ENCODE peak calls at places on chromosomes 2 and 18, in seven cellular contexts. F, R, V, D, I, C and Y are unnamed samples.

GRCh38 chr2:232292395-232293154 is 86.0 kb upstream of the ALPP start:
- DNase-seq in F (peak; percentile 54), R (peak; percentile 66), V (peak; percentile 65), D (peak; percentile 70), I (peak; percentile 30), C (peak; percentile 28), Y (peak; percentile 84)

GRCh38 chr2:188734688-188735087 is 239.5 kb upstream of the COL3A1 start:
- DNase-seq in F (peak; percentile 14), R (no peak), V (peak; percentile 6), D (no peak), I (no peak), C (peak; percentile 33), Y (peak; percentile 42)

GRCh38 chr2:237673130-237673921 is 45.9 kb downstream of the LRRFIP1 start:
- DNase-seq in F (peak; percentile 56), R (peak; percentile 92), V (no peak), D (peak; percentile 54), I (peak; percentile 91), C (no peak), Y (peak; percentile 84)

GRCh38 chr2:96970248-96970875 is 16.0 kb downstream of the FAM178B start:
- DNase-seq in F (no peak), R (peak; percentile 52), V (no peak), D (no peak), I (no peak), C (no peak), Y (no peak)

GRCh38 chr2:100188326-100188725 is 45.9 kb upstream of the AFF3 start:
- DNase-seq in F (peak; percentile 20), R (no peak), V (no peak), D (no peak), I (no peak), C (no peak), Y (no peak)

GRCh38 chr18:2002604-2003003 is 568.7 kb downstream of the METTL4 start:
- DNase-seq in F (no peak), R (no peak), V (peak; percentile 1), D (no peak), I (no peak), C (no peak), Y (peak; percentile 36)

GRCh38 chr2:224027912-224028311 is 11.2 kb downstream of the SERPINE2 start:
- DNase-seq in F (no peak), R (no peak), V (no peak), D (no peak), I (no peak), C (no peak), Y (no peak)

GRCh38 chr2:108923019-108923700 is 65.9 kb downstream of the EDAR start:
- DNase-seq in F (no peak), R (peak; percentile 28), V (no peak), D (no peak), I (no peak), C (no peak), Y (no peak)

GRCh38 chr2:146572598-146572997 is 1272.2 kb upstream of the ACVR2A start:
- DNase-seq in F (peak; percentile 58), R (no peak), V (no peak), D (peak; percentile 33), I (no peak), C (no peak), Y (peak; percentile 12)

GRCh38 chr18:55462652-55463051 is 125.3 kb downstream of the TCF4 start:
- DNase-seq in F (no peak), R (peak; percentile 88), V (no peak), D (no peak), I (no peak), C (no peak), Y (peak; percentile 90)

GRCh38 chr2:18829976-18830375 is 240.6 kb upstream of the NT5C1B start:
- DNase-seq in F (peak; percentile 36), R (no peak), V (no peak), D (no peak), I (no peak), C (no peak), Y (no peak)